ENCODE peak calls at places on chromosomes 3 and 15, in six cellular contexts. A, B, S, I, T and P are unnamed samples.

GRCh38 chr3:126476166-126476975 is 680 bp upstream of the ZXDC start:
- DNase-seq in A (no peak), B (no peak), S (peak), I (no peak), T (no peak), P (no peak)

GRCh38 chr15:43185161-43186002 is at the start of gene CCNDBP1:
- DNase-seq in A (peak), B (peak), S (peak), I (peak), T (peak), P (peak)

GRCh38 chr15:71042356-71042922 is 72.8 kb upstream of the THSD4 start:
- DNase-seq in A (no peak), B (no peak), S (no peak), I (no peak), T (no peak), P (no peak)

GRCh38 chr3:20916966-20917606 is 731.1 kb upstream of the SGO1 start:
- DNase-seq in A (no peak), B (no peak), S (no peak), I (no peak), T (no peak), P (no peak)

GRCh38 chr3:37228734-37229133 is 54.4 kb upstream of the LRRFIP2 start:
- DNase-seq in A (no peak), B (no peak), S (no peak), I (no peak), T (no peak), P (no peak)

GRCh38 chr15:101401286-101401685 is 88.2 kb downstream of the PCSK6 start:
- DNase-seq in A (no peak), B (no peak), S (no peak), I (no peak), T (no peak), P (no peak)

GRCh38 chr3:195258449-195259145 is 12.4 kb downstream of the XXYLT1 start:
- DNase-seq in A (peak), B (peak), S (no peak), I (peak), T (no peak), P (peak)

GRCh38 chr15:72591361-72591760 is 63.1 kb upstream of the GOLGA6B start:
- DNase-seq in A (no peak), B (no peak), S (no peak), I (no peak), T (no peak), P (no peak)

GRCh38 chr15:31455499-31455898 is 128.9 kb downstream of the KLF13 start:
- DNase-seq in A (no peak), B (no peak), S (no peak), I (no peak), T (no peak), P (no peak)

GRCh38 chr3:188001052-188001567 is 152.8 kb upstream of the LPP start:
- DNase-seq in A (no peak), B (no peak), S (no peak), I (no peak), T (no peak), P (no peak)

GRCh38 chr3:185656321-185656840 is 70.3 kb downstream of the SENP2 start:
- DNase-seq in A (peak), B (peak), S (no peak), I (no peak), T (no peak), P (peak)

GRCh38 chr15:95912280-95912625 is 418.2 kb upstream of the NR2F2 start:
- DNase-seq in A (no peak), B (no peak), S (no peak), I (peak), T (no peak), P (no peak)

GRCh38 chr3:156620260-156620659 is 54.1 kb upstream of the TIPARP start:
- DNase-seq in A (no peak), B (no peak), S (no peak), I (peak), T (no peak), P (no peak)

GRCh38 chr15:23628612-23629233 is 18.9 kb downstream of the MAGEL2 start:
- DNase-seq in A (no peak), B (no peak), S (no peak), I (no peak), T (no peak), P (no peak)

GRCh38 chr3:184082465-184082864 is 14.4 kb upstream of the HTR3E start:
- DNase-seq in A (no peak), B (no peak), S (no peak), I (no peak), T (no peak), P (no peak)

GRCh38 chr3:18720543-18720942 is 295.4 kb upstream of the SATB1 start:
- DNase-seq in A (no peak), B (no peak), S (no peak), I (no peak), T (no peak), P (no peak)

GRCh38 chr3:171753025-171753472 is 57.2 kb downstream of the PLD1 start:
- DNase-seq in A (no peak), B (peak), S (no peak), I (no peak), T (no peak), P (no peak)

GRCh38 chr3:72890166-72890925 is 2.5 kb downstream of the GXYLT2 start:
- DNase-seq in A (no peak), B (no peak), S (no peak), I (peak), T (no peak), P (no peak)

GRCh38 chr3:117261907-117262518 is 552.4 kb downstream of the TUSC7 start:
- DNase-seq in A (no peak), B (no peak), S (no peak), I (peak), T (no peak), P (no peak)

GRCh38 chr15:92811514-92811913 is 88.6 kb upstream of the CHD2 start:
- DNase-seq in A (no peak), B (no peak), S (no peak), I (peak), T (no peak), P (no peak)

DNA sequence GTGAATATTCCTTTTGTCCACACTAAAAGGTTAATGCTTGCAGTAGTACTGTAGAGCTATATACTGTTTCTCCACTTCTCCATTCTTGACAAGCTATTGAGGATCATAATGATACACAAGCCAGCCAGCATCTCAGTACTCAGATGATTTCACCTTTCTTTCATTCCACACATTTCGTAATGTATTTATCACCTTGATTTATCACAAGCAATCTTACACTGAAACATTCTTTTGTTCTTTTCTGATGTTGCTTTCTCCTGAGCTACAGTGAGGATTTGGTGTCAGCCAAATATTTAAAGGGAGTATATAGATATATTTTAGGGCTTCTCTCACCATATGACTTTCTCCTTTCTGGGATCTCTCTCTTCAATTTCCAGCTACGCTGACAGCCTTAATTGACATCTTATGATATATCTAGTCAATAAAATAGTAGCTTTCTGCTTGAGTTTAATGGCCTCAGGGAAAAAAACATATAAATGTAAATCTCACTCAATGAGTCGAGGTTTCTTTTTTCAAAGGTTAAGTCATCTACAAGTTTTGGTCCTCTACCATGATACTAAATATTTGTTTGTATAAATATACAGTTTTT is 1327.0 kb downstream of the NSUN3 start:
- DNase-seq in A (no peak), B (no peak), S (no peak), I (no peak), T (no peak), P (no peak)
- TF ChIP-seq EP300 in A (no peak), B (no peak), S (no peak), I (no peak), T (no peak), P (no peak)

GRCh38 chr3:150319900-150320299 is 88.2 kb upstream of the TSC22D2 start:
- DNase-seq in A (no peak), B (no peak), S (peak), I (peak), T (no peak), P (no peak)
- TF ChIP-seq EP300 in A (no peak), B (no peak), S (peak), I (no peak), T (peak), P (no peak)

DNA sequence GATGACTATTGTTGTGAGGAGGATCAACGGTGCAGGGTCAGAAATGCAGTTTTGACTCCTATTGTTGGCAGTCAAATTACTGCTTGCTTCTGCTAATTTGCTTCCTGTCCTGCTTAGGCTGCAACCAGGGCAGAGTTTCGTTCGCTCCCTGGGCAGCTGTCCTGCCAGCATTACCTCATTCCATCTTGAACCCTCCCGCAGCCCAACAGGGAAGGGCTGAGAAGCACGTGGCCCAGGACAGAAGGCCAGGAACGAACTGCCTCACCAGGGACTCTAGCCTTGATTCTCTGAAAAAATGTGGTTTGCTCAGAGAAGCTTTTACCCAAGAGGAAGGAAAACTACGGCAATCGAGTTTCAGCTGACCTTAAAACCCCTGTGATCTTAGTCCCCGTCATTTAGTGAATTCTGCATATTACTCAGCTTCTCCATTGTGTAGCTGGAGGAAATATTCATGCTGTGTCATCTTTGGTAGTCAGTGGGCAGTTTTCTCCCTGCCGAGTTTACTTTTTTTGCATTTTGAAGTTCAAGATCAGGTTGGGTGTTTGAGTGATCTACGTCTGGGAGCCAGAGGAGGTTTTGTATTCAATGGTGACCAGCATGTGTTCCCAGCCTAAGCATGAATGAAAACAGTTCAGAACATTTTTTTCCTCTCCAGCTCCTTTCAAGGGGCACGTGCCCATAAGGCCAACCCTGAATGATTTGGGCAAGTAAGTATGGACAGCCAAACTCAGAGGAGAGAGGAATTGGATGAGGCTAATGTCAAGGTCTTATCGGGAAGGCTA is 23.0 kb downstream of the TLNRD1 start:
- DNase-seq in A (peak), B (peak), S (no peak), I (no peak), T (no peak), P (peak)
- TF ChIP-seq EP300 in A (no peak), B (no peak), S (no peak), I (no peak), T (no peak), P (no peak)

GRCh38 chr3:11548721-11549131 is 95.0 kb downstream of the VGLL4 start:
- DNase-seq in A (peak), B (no peak), S (no peak), I (no peak), T (no peak), P (no peak)
- TF ChIP-seq EP300 in A (no peak), B (no peak), S (no peak), I (no peak), T (no peak), P (no peak)

DNA sequence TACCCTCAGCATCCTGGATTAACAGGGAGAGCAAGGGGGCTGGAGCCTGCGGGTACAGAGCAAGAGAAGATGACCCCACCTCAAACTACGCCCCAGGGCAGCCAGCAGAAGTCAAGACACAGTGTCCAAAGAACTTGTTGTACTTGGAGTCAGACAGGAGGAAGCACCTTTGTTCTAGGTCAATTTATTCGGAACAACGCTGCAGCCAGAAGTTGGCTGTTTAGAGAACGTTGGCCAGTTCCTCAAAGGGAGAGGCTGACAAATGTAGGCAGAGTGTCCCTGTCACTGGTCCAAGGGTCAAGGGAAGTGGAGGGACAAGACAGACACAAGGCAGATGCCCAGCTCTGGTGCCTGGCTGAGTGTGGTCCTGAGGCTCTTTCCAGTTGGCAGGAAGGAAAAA is 32.1 kb upstream of the PIAS1 start:
- DNase-seq in A (peak), B (no peak), S (no peak), I (no peak), T (no peak), P (no peak)
- TF ChIP-seq EP300 in A (peak), B (no peak), S (no peak), I (no peak), T (no peak), P (no peak)

GRCh38 chr15:65517866-65518207 is 348 bp upstream of the DPP8 start:
- DNase-seq in A (no peak), B (no peak), S (no peak), I (no peak), T (no peak), P (no peak)

GRCh38 chr15:65518633-65519285 is 1.3 kb upstream of the DPP8 start:
- DNase-seq in A (no peak), B (no peak), S (no peak), I (no peak), T (no peak), P (no peak)

GRCh38 chr15:65519781-65520299 is 2.4 kb upstream of the DPP8 start:
- DNase-seq in A (no peak), B (no peak), S (no peak), I (no peak), T (no peak), P (no peak)

GRCh38 chr15:65521355-65521754 is 3.9 kb upstream of the DPP8 start:
- DNase-seq in A (no peak), B (no peak), S (no peak), I (no peak), T (no peak), P (no peak)

DNA sequence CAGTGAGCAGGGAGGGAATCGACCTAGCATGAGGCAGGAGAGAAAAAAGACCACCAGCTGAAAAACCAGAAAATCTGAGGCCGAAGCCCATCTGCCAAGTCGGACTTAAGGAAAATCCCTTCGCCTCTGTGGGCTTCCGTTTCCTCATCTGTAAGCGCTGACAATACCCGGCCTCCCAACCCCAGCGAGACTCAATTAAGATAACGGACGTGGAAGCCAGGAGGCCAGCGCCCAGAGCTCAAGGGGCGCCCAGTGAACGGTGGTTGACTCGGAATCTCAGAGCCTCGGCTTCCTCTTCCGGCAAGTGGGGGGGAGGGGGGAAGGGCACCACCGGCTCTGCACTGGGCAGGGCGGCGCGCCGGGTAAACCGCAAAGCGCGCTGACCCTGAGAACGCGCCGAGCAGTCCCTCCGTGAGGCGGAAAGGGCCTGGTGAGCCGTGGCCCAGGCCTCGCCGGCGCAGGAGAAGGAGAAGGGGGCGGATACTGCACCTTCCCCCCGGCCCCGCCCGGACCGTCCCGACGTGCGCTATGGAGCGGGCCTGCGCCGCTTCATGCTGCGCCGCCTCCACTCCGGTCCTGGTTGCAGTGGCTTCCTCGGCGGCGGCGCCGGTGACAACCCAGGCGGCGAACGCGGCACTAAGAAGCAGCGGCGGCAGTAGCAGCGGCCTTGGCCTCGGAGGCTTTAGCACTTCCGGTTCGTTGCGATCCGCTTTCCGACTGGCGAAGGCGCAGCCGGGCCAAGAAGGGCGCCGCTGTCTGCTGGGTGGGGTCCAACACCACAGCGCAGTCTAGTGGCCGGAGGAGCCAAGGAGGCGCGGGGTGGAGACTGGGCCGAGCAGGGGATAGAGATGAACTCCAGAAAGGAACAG is at the start of gene DPP8:
- DNase-seq in A (peak), B (peak), S (peak), I (peak), T (peak), P (peak)
- TF ChIP-seq EP300 in A (no peak), B (no peak), S (no peak), I (peak), T (no peak), P (no peak)

GRCh38 chr15:33068531-33068990 is 126.0 kb downstream of the FMN1 start:
- DNase-seq in A (no peak), B (no peak), S (peak), I (peak), T (peak), P (no peak)
- TF ChIP-seq EP300 in A (no peak), B (no peak), S (no peak), I (no peak), T (peak), P (no peak)

GRCh38 chr3:43692971-43693370 is 2.2 kb downstream of the ABHD5 start:
- DNase-seq in A (no peak), B (no peak), S (no peak), I (no peak), T (no peak), P (no peak)
- TF ChIP-seq EP300 in A (no peak), B (no peak), S (no peak), I (no peak), T (no peak), P (no peak)